ENCODE peak calls at places on chromosomes 1 and 21, in five cellular contexts. One of them, this sample, is unnamed.

GRCh38 chr1:90149101-90149500 is 154.2 kb downstream of the ZNF326 start:
- DNase-seq in GM12878: no peak
- DNase-seq in IMR-90: no peak
- DNase-seq in K562: no peak
- DNase-seq in HepG2: no peak
- DNase-seq in this sample: no peak

GRCh38 chr1:16721871-16722641 is 18.3 kb upstream of the RNU1-4 start:
- DNase-seq in GM12878: no peak
- DNase-seq in IMR-90: no peak
- DNase-seq in K562: peak; percentile 9
- DNase-seq in HepG2: no peak
- DNase-seq in this sample: peak; percentile 14

GRCh38 chr1:64933296-64934070 is 32.9 kb downstream of the JAK1 start:
- DNase-seq in GM12878: no peak
- DNase-seq in IMR-90: peak; percentile 96
- DNase-seq in K562: no peak
- DNase-seq in HepG2: no peak
- DNase-seq in this sample: no peak

GRCh38 chr1:158104891-158105290 is 75.8 kb upstream of the CD1D start:
- DNase-seq in GM12878: no peak
- DNase-seq in IMR-90: no peak
- DNase-seq in K562: no peak
- DNase-seq in HepG2: no peak
- DNase-seq in this sample: no peak

GRCh38 chr21:8997011-8997440 is 1524.4 kb upstream of the TPTE start:
- DNase-seq in GM12878: no peak
- DNase-seq in IMR-90: no peak
- DNase-seq in K562: no peak
- DNase-seq in HepG2: peak; percentile 78
- DNase-seq in this sample: no peak

GRCh38 chr1:41670558-41670957 is 186.1 kb upstream of the EDN2 start:
- DNase-seq in GM12878: no peak
- DNase-seq in IMR-90: peak; percentile 87
- DNase-seq in K562: no peak
- DNase-seq in HepG2: no peak
- DNase-seq in this sample: no peak

GRCh38 chr1:47432071-47433036 is 5.5 kb upstream of the FOXD2 start:
- DNase-seq in GM12878: peak; percentile 34
- DNase-seq in IMR-90: peak; percentile 79
- DNase-seq in K562: peak; percentile 73
- DNase-seq in HepG2: peak; percentile 39
- DNase-seq in this sample: peak; percentile 82

GRCh38 chr1:238139713-238140112 is 249.0 kb upstream of the ZP4 start:
- DNase-seq in GM12878: no peak
- DNase-seq in IMR-90: no peak
- DNase-seq in K562: no peak
- DNase-seq in HepG2: no peak
- DNase-seq in this sample: no peak

GRCh38 chr1:234875953-234876814 is 252.5 kb downstream of the TOMM20 start:
- DNase-seq in GM12878: no peak
- DNase-seq in IMR-90: peak; percentile 51
- DNase-seq in K562: peak; percentile 94
- DNase-seq in HepG2: peak; percentile 98
- DNase-seq in this sample: no peak

GRCh38 chr1:20589331-20590312 is 725 bp downstream of the CDA start:
- DNase-seq in GM12878: no peak
- DNase-seq in IMR-90: peak; percentile 89
- DNase-seq in K562: no peak
- DNase-seq in HepG2: no peak
- DNase-seq in this sample: peak; percentile 26
- TF ChIP-seq USF2 in GM12878: no peak
- TF ChIP-seq USF2 in IMR-90: no peak
- TF ChIP-seq USF2 in K562: no peak
- TF ChIP-seq USF2 in HepG2: no peak
- TF ChIP-seq USF2 in this sample: no peak

GRCh38 chr1:44696789-44697188 is 22.3 kb downstream of the ARMH1 start:
- DNase-seq in GM12878: no peak
- DNase-seq in IMR-90: no peak
- DNase-seq in K562: no peak
- DNase-seq in HepG2: no peak
- DNase-seq in this sample: no peak
- TF ChIP-seq MXI1 in GM12878: no peak
- TF ChIP-seq MXI1 in IMR-90: no peak
- TF ChIP-seq MXI1 in K562: no peak
- TF ChIP-seq MXI1 in HepG2: no peak
- TF ChIP-seq MXI1 in this sample: no peak

GRCh38 chr1:53410100-53410541 is 49.1 kb upstream of the DMRTB1 start:
- DNase-seq in GM12878: peak; percentile 36
- DNase-seq in IMR-90: peak; percentile 47
- DNase-seq in K562: no peak
- DNase-seq in HepG2: no peak
- DNase-seq in this sample: peak; percentile 79
- TF ChIP-seq USF2 in GM12878: no peak
- TF ChIP-seq USF2 in IMR-90: no peak
- TF ChIP-seq USF2 in K562: no peak
- TF ChIP-seq USF2 in HepG2: no peak
- TF ChIP-seq USF2 in this sample: no peak

DNA sequence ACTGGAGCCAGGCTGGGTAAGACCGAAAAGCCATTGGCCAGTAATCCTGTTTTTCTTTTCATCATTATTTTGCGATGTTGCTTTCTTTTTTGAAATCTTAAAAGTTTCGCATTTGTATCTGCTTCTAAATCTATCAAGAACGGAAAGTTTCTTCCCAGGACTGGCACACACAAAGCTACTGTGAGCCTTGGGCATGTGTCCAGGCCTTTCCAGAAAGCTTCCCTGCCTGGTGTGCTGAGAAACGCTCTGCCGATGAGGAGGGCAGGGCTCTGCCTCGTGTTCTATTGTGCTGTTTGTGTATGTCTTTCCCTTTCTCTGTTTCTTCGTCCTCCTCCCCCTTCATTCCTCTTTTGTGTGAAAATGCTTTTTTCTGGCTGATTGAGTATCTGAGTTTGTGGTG is 72.4 kb downstream of the RGL1 start:
- DNase-seq in GM12878: no peak
- DNase-seq in IMR-90: peak; percentile 31
- DNase-seq in K562: no peak
- DNase-seq in HepG2: no peak
- DNase-seq in this sample: no peak
- TF ChIP-seq MXI1 in GM12878: no peak
- TF ChIP-seq MXI1 in IMR-90: no peak
- TF ChIP-seq MXI1 in K562: no peak
- TF ChIP-seq MXI1 in HepG2: no peak
- TF ChIP-seq MXI1 in this sample: no peak

DNA sequence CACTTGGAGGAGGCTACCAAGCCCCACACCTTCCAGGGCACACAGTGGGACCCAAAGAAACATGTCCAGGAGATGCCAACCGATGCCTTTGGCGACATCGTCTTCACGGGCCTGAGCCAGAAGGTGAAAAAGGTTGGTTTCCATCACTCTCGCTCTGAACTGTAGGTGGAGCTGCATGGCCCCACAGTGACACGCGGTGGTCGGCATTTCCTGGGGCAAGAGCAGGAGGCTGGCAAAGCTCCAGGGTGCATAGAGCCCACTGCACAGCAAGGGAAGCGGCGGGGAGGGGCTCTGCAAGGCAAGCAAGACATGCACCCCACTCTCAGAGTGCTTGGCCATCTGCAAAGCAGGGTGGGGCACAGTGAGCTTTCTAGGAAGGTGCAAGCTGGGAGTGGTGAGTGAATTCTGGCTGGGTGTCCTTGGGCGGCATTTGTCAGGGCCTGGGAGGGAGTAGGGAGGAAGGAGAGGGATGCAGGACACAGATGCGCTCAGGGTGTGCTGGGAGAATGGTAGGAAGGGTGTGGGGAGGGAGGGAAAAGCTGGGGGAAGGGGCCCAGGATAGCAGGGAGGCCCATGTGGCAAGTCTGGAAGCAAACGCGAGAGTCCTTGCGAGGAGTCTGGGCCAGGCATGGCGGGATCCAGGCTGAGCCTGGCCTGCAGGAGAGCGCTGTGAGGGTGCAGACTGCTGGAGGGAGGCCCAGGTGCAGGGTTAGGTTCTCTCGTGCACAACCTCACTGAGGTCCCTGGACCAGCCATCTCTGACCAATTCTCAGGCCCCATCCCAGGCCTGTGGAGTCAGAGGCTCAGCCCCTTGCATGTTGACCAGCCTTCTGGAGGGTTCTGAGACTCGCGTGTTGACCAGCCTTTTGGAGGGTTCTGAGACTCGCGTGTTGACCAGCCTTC is 11.0 kb downstream of the TRPM2 start:
- DNase-seq in GM12878: no peak
- DNase-seq in IMR-90: no peak
- DNase-seq in K562: no peak
- DNase-seq in HepG2: no peak
- DNase-seq in this sample: no peak
- TF ChIP-seq USF2 in GM12878: no peak
- TF ChIP-seq USF2 in IMR-90: no peak
- TF ChIP-seq USF2 in K562: no peak
- TF ChIP-seq USF2 in HepG2: no peak
- TF ChIP-seq USF2 in this sample: no peak

GRCh38 chr1:36382669-36383068 is 3.1 kb downstream of the STK40 start:
- DNase-seq in GM12878: no peak
- DNase-seq in IMR-90: no peak
- DNase-seq in K562: no peak
- DNase-seq in HepG2: no peak
- DNase-seq in this sample: no peak
- TF ChIP-seq MXI1 in GM12878: no peak
- TF ChIP-seq MXI1 in IMR-90: no peak
- TF ChIP-seq MXI1 in K562: no peak
- TF ChIP-seq MXI1 in HepG2: no peak
- TF ChIP-seq MXI1 in this sample: no peak

GRCh38 chr1:233394860-233395717 is 67.6 kb downstream of the MAP3K21 start:
- DNase-seq in GM12878: no peak
- DNase-seq in IMR-90: peak; percentile 50
- DNase-seq in K562: peak; percentile 50
- DNase-seq in HepG2: peak; percentile 33
- DNase-seq in this sample: peak; percentile 52

GRCh38 chr1:233393084-233393840 is 65.7 kb downstream of the MAP3K21 start:
- DNase-seq in GM12878: no peak
- DNase-seq in IMR-90: no peak
- DNase-seq in K562: no peak
- DNase-seq in HepG2: no peak
- DNase-seq in this sample: no peak

GRCh38 chr1:233395852-233396646 is 68.5 kb downstream of the MAP3K21 start:
- DNase-seq in GM12878: no peak
- DNase-seq in IMR-90: no peak
- DNase-seq in K562: no peak
- DNase-seq in HepG2: no peak
- DNase-seq in this sample: no peak

GRCh38 chr1:233391338-233391737 is 63.8 kb downstream of the MAP3K21 start:
- DNase-seq in GM12878: no peak
- DNase-seq in IMR-90: no peak
- DNase-seq in K562: no peak
- DNase-seq in HepG2: no peak
- DNase-seq in this sample: no peak

DNA sequence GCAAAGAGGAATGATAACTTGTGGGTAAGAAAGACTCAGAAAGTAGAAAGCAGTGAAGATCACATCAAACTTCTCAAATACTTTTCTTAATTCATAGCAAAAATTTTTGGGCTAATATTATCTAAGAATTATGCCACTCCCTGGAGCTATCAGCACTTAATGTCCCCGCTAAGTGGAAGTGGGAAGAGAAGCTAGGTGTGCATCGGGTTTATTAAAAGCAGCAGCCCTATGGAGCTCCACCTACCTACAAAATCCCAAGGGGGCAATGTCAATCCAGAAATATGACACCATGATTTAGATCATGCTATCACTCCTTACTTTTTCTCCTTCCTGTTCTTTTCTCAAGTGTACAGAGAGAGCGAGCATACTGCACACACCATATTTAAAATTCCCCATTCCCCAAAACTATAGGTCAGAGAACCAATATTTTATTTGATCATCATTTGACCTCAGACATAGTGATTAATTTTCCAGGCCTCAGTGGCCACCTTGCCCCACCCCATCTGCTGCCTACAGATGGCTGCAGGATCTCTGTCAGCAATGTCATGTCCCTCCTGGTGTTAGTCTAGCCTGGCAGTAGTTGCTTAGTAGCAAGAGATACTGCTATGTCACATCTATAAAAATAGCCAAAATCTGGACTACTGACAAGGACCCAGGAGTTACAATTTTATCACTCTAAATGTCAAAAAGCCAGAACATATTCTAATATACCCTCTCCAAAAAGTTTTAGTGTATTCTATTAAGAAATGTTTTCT is 66.6 kb downstream of the MAP3K21 start:
- DNase-seq in GM12878: no peak
- DNase-seq in IMR-90: no peak
- DNase-seq in K562: peak; percentile 22
- DNase-seq in HepG2: no peak
- DNase-seq in this sample: no peak
- TF ChIP-seq USF2 in GM12878: no peak
- TF ChIP-seq USF2 in IMR-90: no peak
- TF ChIP-seq USF2 in K562: no peak
- TF ChIP-seq USF2 in HepG2: no peak
- TF ChIP-seq USF2 in this sample: no peak

DNA sequence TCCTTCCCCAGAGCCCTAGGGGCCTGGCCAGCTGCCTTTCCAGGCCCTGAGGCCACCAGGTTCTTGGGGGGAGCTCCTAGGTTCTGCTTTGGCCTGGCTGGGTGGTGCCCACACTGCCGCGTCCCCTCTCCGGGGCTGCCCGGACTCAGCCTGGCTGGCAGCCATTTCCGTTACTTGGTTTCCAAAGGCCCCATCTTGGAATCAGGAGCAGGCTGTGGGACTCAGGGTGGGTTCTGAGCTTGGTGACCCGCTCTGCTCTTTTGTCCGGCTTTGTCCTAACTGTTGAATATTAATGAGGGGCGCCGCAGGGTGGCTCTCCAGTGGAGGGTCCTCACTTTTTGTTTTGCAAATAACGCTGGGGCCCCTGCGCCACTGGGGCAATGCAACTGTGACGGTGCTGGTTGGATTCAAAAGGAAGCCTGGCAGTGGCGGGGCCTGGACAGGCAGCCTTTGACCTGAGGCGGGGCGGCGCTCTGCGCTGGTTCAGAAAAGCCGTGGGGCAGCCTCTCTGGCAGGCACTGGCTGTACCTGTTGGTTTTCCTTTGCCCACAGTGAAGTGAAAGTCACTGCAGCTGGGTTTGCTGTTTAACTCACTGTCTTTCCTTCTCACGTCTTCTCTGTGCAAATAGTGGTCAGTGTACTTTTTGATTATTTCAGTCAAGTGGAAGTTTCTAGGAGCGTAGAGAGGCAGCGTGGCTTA is 20.2 kb downstream of the SKI start:
- DNase-seq in GM12878: no peak
- DNase-seq in IMR-90: no peak
- DNase-seq in K562: no peak
- DNase-seq in HepG2: peak; percentile 65
- DNase-seq in this sample: no peak
- TF ChIP-seq MXI1 in GM12878: no peak
- TF ChIP-seq MXI1 in IMR-90: no peak
- TF ChIP-seq MXI1 in K562: no peak
- TF ChIP-seq MXI1 in HepG2: no peak
- TF ChIP-seq MXI1 in this sample: no peak

GRCh38 chr1:36369061-36369470 is 16.7 kb downstream of the STK40 start:
- DNase-seq in GM12878: no peak
- DNase-seq in IMR-90: peak; percentile 60
- DNase-seq in K562: peak; percentile 89
- DNase-seq in HepG2: peak; percentile 57
- DNase-seq in this sample: peak; percentile 84
- TF ChIP-seq USF2 in GM12878: no peak
- TF ChIP-seq USF2 in IMR-90: no peak
- TF ChIP-seq USF2 in K562: no peak
- TF ChIP-seq USF2 in HepG2: no peak
- TF ChIP-seq USF2 in this sample: no peak

This sample was measured in SK-N-SH.